ENCODE peak calls at places on chromosome 21, in six cellular contexts. A, Z, D, Y, E and N are unnamed samples.

GRCh38 chr21:28971171-28971570 is 21.5 kb downstream of the LTN1 start:
- DNase-seq in A (no peak), Z (no peak), D (no peak), Y (no peak), E (no peak), N (no peak)

GRCh38 chr21:37001446-37001845 is 5.1 kb upstream of the RIPPLY3 start:
- DNase-seq in A (no peak), Z (no peak), D (no peak), Y (no peak), E (no peak), N (no peak)

GRCh38 chr21:30354308-30355005 is 6.1 kb upstream of the KRTAP23-1 start:
- DNase-seq in A (no peak), Z (no peak), D (no peak), Y (no peak), E (no peak), N (no peak)

GRCh38 chr21:32256873-32257620 is 21.8 kb downstream of the MIS18A start:
- DNase-seq in A (peak; percentile 43), Z (peak; percentile 54), D (peak; percentile 94), Y (no peak), E (no peak), N (peak; percentile 84)

GRCh38 chr21:46100020-46100419 is 2.1 kb downstream of the COL6A2 start:
- DNase-seq in A (no peak), Z (no peak), D (no peak), Y (no peak), E (no peak), N (no peak)

GRCh38 chr21:31850886-31851285 is 21.9 kb upstream of the HUNK start:
- DNase-seq in A (no peak), Z (no peak), D (no peak), Y (no peak), E (no peak), N (no peak)

GRCh38 chr21:25457411-25457810 is 149.9 kb downstream of the MRPL39 start:
- DNase-seq in A (no peak), Z (peak; percentile 88), D (peak; percentile 82), Y (no peak), E (no peak), N (no peak)

GRCh38 chr21:39484711-39485264 is 33.0 kb downstream of the SH3BGR start:
- DNase-seq in A (no peak), Z (no peak), D (no peak), Y (no peak), E (no peak), N (no peak)

GRCh38 chr21:46425566-46425965 is 33.1 kb upstream of the DIP2A start:
- DNase-seq in A (no peak), Z (no peak), D (no peak), Y (no peak), E (no peak), N (no peak)

GRCh38 chr21:34530264-34530663 is 18.3 kb upstream of the KCNE1 start:
- DNase-seq in A (no peak), Z (peak; percentile 60), D (peak; percentile 87), Y (no peak), E (no peak), N (no peak)

GRCh38 chr21:32007461-32007860 is 134.6 kb downstream of the HUNK start:
- DNase-seq in A (no peak), Z (peak; percentile 18), D (peak; percentile 48), Y (no peak), E (no peak), N (no peak)

GRCh38 chr21:14956826-14957225 is 108.0 kb downstream of the NRIP1 start:
- DNase-seq in A (no peak), Z (peak; percentile 68), D (peak; percentile 70), Y (no peak), E (no peak), N (no peak)

GRCh38 chr21:16124397-16125130 is 394.8 kb downstream of the USP25 start:
- DNase-seq in A (no peak), Z (no peak), D (peak; percentile 74), Y (no peak), E (no peak), N (no peak)

GRCh38 chr21:36694593-36695282 is 4.2 kb upstream of the SIM2 start:
- DNase-seq in A (no peak), Z (no peak), D (no peak), Y (no peak), E (no peak), N (no peak)

GRCh38 chr21:20353351-20353750 is 644.9 kb upstream of the NCAM2 start:
- DNase-seq in A (no peak), Z (no peak), D (no peak), Y (no peak), E (no peak), N (no peak)